ENCODE peak calls at places on chromosomes 3 and 15, in eight cellular contexts. Q is tibial artery; V is PC-9; B is fibroblast of lung; W is CD8-positive, alpha-beta T cell; Y is colonic mucosa; N is neural progenitor cell; D is tibial nerve. K is an unnamed sample. For H3K4me1 and H3K9me3, the result is how much of the 10 kb centered on the place peaks cover.

GRCh38 chr3:12400795-12401194 is 83.5 kb upstream of the TSEN2 start:
- DNase-seq in W (no peak), Q (no peak), N (no peak), V (peak), Y (no peak), B (peak), D (no peak), K (no peak)

GRCh38 chr15:80613762-80614365 is 81.2 kb upstream of the ABHD17C start:
- DNase-seq in B (no peak), N (no peak), W (no peak), V (no peak), Q (no peak), Y (peak), D (no peak), K (no peak)

GRCh38 chr3:20040476-20041196 is 390 bp downstream of the KAT2B start:
- DNase-seq in D (peak), W (peak), B (peak), Q (peak), V (no peak), Y (peak), N (peak), K (no peak)

GRCh38 chr3:51968175-51968681 is 974 bp upstream of the PCBP4 start:
- DNase-seq in Q (no peak), N (peak), W (no peak), B (no peak), V (no peak), D (no peak), Y (no peak), K (no peak)

GRCh38 chr15:98981851-98982722 is 25.5 kb downstream of the PGPEP1L start:
- DNase-seq in B (peak), V (peak), Y (no peak), Q (no peak), N (no peak), D (no peak), W (no peak), K (no peak)

GRCh38 chr3:126347543-126348161 is 9.6 kb downstream of the KLF15 start:
- DNase-seq in W (no peak), B (no peak), D (peak), V (no peak), Y (peak), N (no peak), Q (peak), K (no peak)

GRCh38 chr3:155270485-155271342 is 22.8 kb downstream of the STRIT1 start:
- DNase-seq in B (peak), V (peak), N (no peak), Y (no peak), D (no peak), Q (no peak), W (no peak), K (no peak)

GRCh38 chr3:48502728-48503168 is 1.2 kb downstream of the SHISA5 start:
- DNase-seq in D (peak), Q (peak), V (no peak), N (no peak), B (no peak), Y (no peak), W (no peak), K (no peak)

GRCh38 chr3:152173627-152174026 is 95.1 kb upstream of the MBNL1 start:
- DNase-seq in Q (no peak), V (no peak), W (no peak), B (no peak), Y (no peak), N (no peak), D (no peak), K (no peak)

GRCh38 chr3:10753964-10754363 is 62.1 kb upstream of the SLC6A11 start:
- DNase-seq in N (peak), Q (no peak), W (peak), V (no peak), Y (peak), B (peak), D (no peak), K (no peak)

GRCh38 chr3:132279030-132279429 is 38.2 kb upstream of the ACP3 start:
- DNase-seq in Q (no peak), B (no peak), W (no peak), Y (no peak), D (no peak), N (no peak), V (no peak), K (no peak)

GRCh38 chr3:14810070-14810732 is 8.6 kb upstream of the FGD5 start:
- DNase-seq in V (no peak), B (no peak), D (no peak), Q (no peak), N (peak), W (no peak), Y (no peak), K (no peak)

GRCh38 chr15:64527263-64527984 is 67.0 kb downstream of the ZNF609 start:
- DNase-seq in D (no peak), N (no peak), W (no peak), Q (no peak), Y (no peak), B (peak), V (no peak), K (no peak)

GRCh38 chr3:78726545-78726944 is 1041.3 kb downstream of the ROBO1 start:
- DNase-seq in Y (no peak), W (no peak), N (peak), B (no peak), D (no peak), Q (no peak), V (no peak), K (no peak)

GRCh38 chr15:35383511-35383910 is 162.5 kb downstream of the DPH6 start:
- DNase-seq in B (no peak), V (no peak), Q (no peak), D (no peak), W (no peak), N (no peak), Y (no peak), K (no peak)

GRCh38 chr15:39801641-39802309 is 19.1 kb upstream of the FSIP1 start:
- DNase-seq in W (no peak), Q (no peak), B (no peak), V (no peak), Y (peak), N (peak), D (no peak), K (no peak)

GRCh38 chr15:99424978-99425665 is 140.7 kb upstream of the MEF2A start:
- DNase-seq in Y (no peak), V (peak), N (no peak), Q (peak), D (peak), W (peak), B (peak), K (peak)

GRCh38 chr3:2540115-2540514 is 441.4 kb downstream of the CNTN4 start:
- DNase-seq in N (no peak), Y (no peak), D (no peak), V (no peak), Q (no peak), B (no peak), W (no peak), K (no peak)

GRCh38 chr3:120145498-120146285 is 51.4 kb upstream of the GSK3B start:
- DNase-seq in B (peak), Y (no peak), N (no peak), W (no peak), Q (no peak), D (no peak), V (peak), K (no peak)

GRCh38 chr15:45377630-45378148 is 655 bp downstream of the GATM start:
- DNase-seq in N (peak), V (no peak), Y (peak), Q (peak), B (no peak), W (no peak), D (peak), K (peak)

GRCh38 chr3:31356941-31357340 is 175.8 kb upstream of the STT3B start:
- DNase-seq in V (no peak), B (peak), N (no peak), Q (no peak), W (no peak), D (peak), Y (no peak), K (no peak)

GRCh38 chr15:27398631-27399030 is 427.6 kb downstream of the GABRG3 start:
- DNase-seq in Q (no peak), Y (no peak), B (no peak), W (no peak), V (no peak), D (no peak), N (no peak), K (no peak)

GRCh38 chr3:61927332-61927731 is 366.0 kb downstream of the PTPRG start:
- DNase-seq in Q (peak), Y (peak), V (no peak), W (no peak), D (peak), B (peak), N (no peak), K (peak)

GRCh38 chr3:149581248-149581647 is 76.6 kb downstream of the WWTR1 start:
- DNase-seq in W (no peak), D (no peak), N (no peak), Y (no peak), Q (no peak), V (peak), B (no peak), K (no peak)

GRCh38 chr15:79071901-79072300 is 18.7 kb downstream of the RASGRF1 start:
- DNase-seq in V (no peak), W (no peak), N (no peak), D (peak), Y (no peak), B (no peak), Q (no peak), K (no peak)

GRCh38 chr15:57896114-57896513 is 169.4 kb downstream of the ALDH1A2 start:
- DNase-seq in N (no peak), W (no peak), D (no peak), B (no peak), Q (no peak), Y (no peak), V (no peak), K (no peak)

GRCh38 chr3:171874251-171874679 is 31.1 kb downstream of the TMEM212 start:
- DNase-seq in Q (no peak), W (no peak), D (no peak), V (peak), N (no peak), Y (no peak), B (peak), K (no peak)

GRCh38 chr3:99172736-99173657 is 271.5 kb upstream of the DCBLD2 start:
- DNase-seq in Y (peak), V (peak), W (no peak), D (peak), Q (no peak), B (peak), N (peak), K (peak)

GRCh38 chr3:105960381-105960780 is 91.6 kb upstream of the CBLB start:
- DNase-seq in V (no peak), B (no peak), W (no peak), D (no peak), Q (no peak), N (peak), Y (no peak), K (no peak)

GRCh38 chr15:81265256-81265943 is 58.5 kb downstream of the STARD5 start:
- DNase-seq in N (no peak), Y (no peak), V (no peak), Q (no peak), W (no peak), D (no peak), B (no peak), K (no peak)

GRCh38 chr3:55059027-55059629 is 131.3 kb upstream of the LRTM1 start:
- DNase-seq in Y (no peak), V (no peak), N (no peak), W (no peak), Q (no peak), B (peak), D (no peak), K (no peak)

GRCh38 chr15:39515765-39516164 is 65.1 kb upstream of the THBS1 start:
- DNase-seq in V (no peak), Q (no peak), W (no peak), N (no peak), D (no peak), Y (no peak), B (no peak), K (no peak)

GRCh38 chr3:123723527-123724168 is 138.8 kb upstream of the HACD2 start:
- DNase-seq in W (peak), N (peak), B (peak), V (peak), Q (peak), Y (peak), D (peak), K (no peak)

GRCh38 chr3:123728991-123729390 is 144.1 kb upstream of the HACD2 start:
- DNase-seq in V (no peak), W (no peak), Q (no peak), Y (no peak), B (no peak), N (no peak), D (no peak), K (no peak)

GRCh38 chr3:123724306-123724705 is 139.5 kb upstream of the HACD2 start:
- DNase-seq in W (no peak), B (peak), D (no peak), V (no peak), N (peak), Y (no peak), Q (no peak), K (no peak)

GRCh38 chr3:123728014-123728413 is 143.2 kb upstream of the HACD2 start:
- DNase-seq in D (no peak), V (no peak), Q (no peak), B (peak), Y (no peak), W (no peak), N (no peak), K (no peak)

DNA sequence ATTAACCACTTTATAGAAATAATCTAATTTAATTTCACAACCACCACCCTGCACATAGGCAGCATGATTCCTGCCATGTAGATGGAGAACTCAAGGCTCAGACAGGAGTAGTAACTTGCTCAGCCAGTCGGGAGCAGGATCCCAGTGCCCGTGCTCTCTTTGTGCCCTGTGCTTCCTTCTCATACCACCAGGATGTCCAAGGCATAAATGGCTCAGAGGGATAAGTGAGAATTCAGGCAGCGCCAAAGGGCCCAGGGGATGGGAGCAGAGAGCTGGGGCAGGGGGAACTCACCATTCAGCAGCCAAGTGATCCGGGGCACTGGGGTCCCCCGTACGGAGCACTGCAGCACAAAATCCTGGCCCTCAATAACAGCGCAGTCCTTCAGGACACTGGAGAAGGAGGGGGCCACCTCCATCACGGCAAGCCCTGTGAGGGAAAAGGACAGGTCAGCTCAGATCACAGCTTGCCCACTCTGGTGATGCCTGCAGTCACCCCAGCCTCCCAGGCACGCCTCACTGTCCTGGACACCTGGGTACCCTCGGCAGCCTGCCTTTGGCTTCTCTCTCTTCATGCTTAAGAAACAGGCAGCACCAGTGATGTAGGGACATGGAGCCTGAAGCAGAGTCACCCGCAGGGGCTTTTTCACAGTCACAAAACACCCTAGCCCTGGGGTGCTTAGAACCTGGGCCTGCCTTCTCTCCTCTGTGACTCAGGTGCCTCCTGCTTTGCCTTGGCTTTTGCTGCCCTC is 141.0 kb upstream of the HACD2 start:
- DNase-seq in B (no peak), V (no peak), W (no peak), Q (no peak), N (no peak), D (no peak), Y (no peak), K (no peak)
- TF ChIP-seq CTCF in B (no peak), V (peak), W (no peak), Q (peak), N (peak), D (no peak), Y (no peak), K (peak)

GRCh38 chr3:127410137-127410488 is 122.3 kb upstream of the PRR20G start:
- DNase-seq in W (no peak), D (no peak), N (no peak), Q (peak), V (no peak), Y (peak), B (no peak), K (no peak)
- H3K4me1 ChIP-seq in W (under half), D (under half), N (half or more), Q (under half), V (under half), Y (under half), B (under half), K (under half)

GRCh38 chr3:178703268-178703975 is 167.2 kb downstream of the KCNMB2 start:
- DNase-seq in D (no peak), V (peak), Y (no peak), W (no peak), Q (no peak), B (peak), N (no peak), K (no peak)

GRCh38 chr3:178699810-178700209 is 163.6 kb downstream of the KCNMB2 start:
- DNase-seq in D (no peak), W (no peak), Q (no peak), N (no peak), Y (no peak), V (no peak), B (peak), K (no peak)

GRCh38 chr3:178699364-178699763 is 163.1 kb downstream of the KCNMB2 start:
- DNase-seq in Y (no peak), N (no peak), D (no peak), W (no peak), Q (no peak), B (no peak), V (no peak), K (no peak)
- H3K9me3 ChIP-seq in Y (under half), N (under half), D (under half), W (under half), Q (under half), B (under half), V (under half), K (under half)

GRCh38 chr3:25471081-25471768 is 43.2 kb downstream of the RARB start:
- DNase-seq in Y (no peak), W (no peak), B (peak), Q (no peak), V (no peak), N (no peak), D (no peak), K (no peak)

GRCh38 chr3:25469609-25470008 is 41.5 kb downstream of the RARB start:
- DNase-seq in Q (no peak), N (no peak), B (no peak), Y (no peak), W (no peak), V (no peak), D (peak), K (no peak)

GRCh38 chr3:25465266-25465860 is 37.3 kb downstream of the RARB start:
- DNase-seq in Q (no peak), Y (no peak), N (no peak), V (no peak), B (no peak), W (no peak), D (no peak), K (no peak)

GRCh38 chr3:25472153-25472552 is 44.1 kb downstream of the RARB start:
- DNase-seq in W (no peak), D (no peak), Q (no peak), N (no peak), Y (no peak), B (no peak), V (no peak), K (no peak)

GRCh38 chr3:25468866-25469319 is 40.8 kb downstream of the RARB start:
- DNase-seq in V (no peak), D (peak), Q (peak), Y (peak), N (peak), B (peak), W (no peak), K (no peak)
- TF ChIP-seq CTCF in V (no peak), D (peak), Q (peak), Y (no peak), N (peak), B (peak), W (no peak), K (peak)

DNA sequence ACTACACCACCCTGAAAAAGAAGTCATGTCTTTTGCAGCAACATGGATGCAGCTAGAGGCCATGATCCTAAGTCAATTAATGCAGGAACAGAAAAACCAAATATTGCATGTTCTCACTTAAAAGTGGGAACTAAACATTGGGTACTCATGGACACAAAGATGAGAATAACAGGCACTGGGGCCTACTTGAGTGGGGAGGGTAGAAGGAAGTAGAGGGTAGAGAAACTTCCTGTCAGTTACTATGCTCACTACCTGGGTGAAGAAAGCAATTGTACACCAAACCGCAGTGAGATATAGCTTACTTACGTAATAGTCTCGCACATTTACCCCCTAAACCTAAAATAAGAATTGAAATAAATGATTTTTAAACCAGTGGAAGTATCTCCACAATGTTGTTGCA is 480.5 kb upstream of the ARRDC4 start:
- DNase-seq in B (no peak), V (no peak), N (no peak), Q (no peak), Y (no peak), W (no peak), D (no peak), K (no peak)
- H3K4me1 ChIP-seq in B (under half), V (under half), N (under half), Q (under half), Y (under half), W (under half), D (under half), K (under half)

GRCh38 chr3:177523991-177524438 is 326.7 kb upstream of the TBL1XR1 start:
- DNase-seq in Y (no peak), D (no peak), W (no peak), V (peak), N (no peak), Q (no peak), B (peak), K (no peak)
- H3K9me3 ChIP-seq in Y (under half), D (under half), W (under half), V (under half), N (under half), Q (under half), B (under half), K (under half)

DNA sequence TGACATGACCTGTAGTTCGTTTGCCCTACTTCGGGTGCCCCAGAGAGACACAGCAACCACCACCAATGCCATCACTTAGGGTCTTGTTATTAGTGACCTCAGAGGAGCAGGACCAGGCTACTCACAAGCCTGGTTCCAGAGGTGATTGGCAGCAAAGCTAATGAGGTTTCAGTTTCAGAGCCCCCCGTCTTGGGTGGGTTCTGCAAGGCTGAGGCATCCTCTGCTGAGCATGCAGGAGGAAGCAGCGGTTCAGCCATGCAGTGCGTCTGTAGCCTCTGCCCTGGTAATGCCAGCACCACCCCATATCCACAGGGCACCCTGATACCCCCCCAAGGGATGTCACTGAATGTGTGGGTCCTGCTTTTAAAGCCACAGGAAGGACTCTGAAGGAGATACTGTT is 39.0 kb upstream of the ITGA11 start:
- DNase-seq in Q (no peak), B (no peak), N (no peak), V (no peak), D (no peak), W (no peak), Y (no peak), K (no peak)
- TF ChIP-seq CTCF in Q (no peak), B (no peak), N (no peak), V (no peak), D (no peak), W (no peak), Y (no peak), K (no peak)

GRCh38 chr3:156680243-156680930 is 6.0 kb downstream of the TIPARP start:
- DNase-seq in V (no peak), Y (no peak), N (no peak), B (no peak), Q (no peak), W (no peak), D (no peak), K (no peak)
- H3K4me1 ChIP-seq in V (half or more), Y (under half), N (under half), B (under half), Q (under half), W (half or more), D (under half), K (half or more)

K was measured in thoracic aorta.